ENCODE peak calls at places on chromosomes 16 and 17, in seven cellular contexts. K, R, X, H, F, O and Y are unnamed samples.

GRCh38 chr16:49484454-49484853 is 110.8 kb downstream of the C16orf78 start:
- DNase-seq in H (no peak), K (peak; percentile 75), O (peak; percentile 81), X (no peak), F (peak; percentile 83), R (peak; percentile 2), Y (no peak)

GRCh38 chr16:75263963-75264445 is 12.6 kb upstream of the BCAR1 start:
- DNase-seq in H (peak; percentile 51), X (no peak), R (peak; percentile 49), F (peak; percentile 72), O (no peak), K (no peak), Y (peak; percentile 56)

GRCh38 chr16:86044881-86045600 is 146.1 kb downstream of the IRF8 start:
- DNase-seq in X (peak; percentile 19), R (no peak), O (no peak), K (no peak), F (peak; percentile 54), H (no peak), Y (no peak)

GRCh38 chr17:11493947-11494346 is 104.3 kb upstream of the DNAH9 start:
- DNase-seq in H (no peak), R (no peak), X (no peak), F (no peak), K (no peak), O (no peak), Y (no peak)

GRCh38 chr16:11259288-11259621 is 3.3 kb upstream of the SOCS1 start:
- DNase-seq in H (no peak), K (no peak), O (no peak), F (no peak), R (no peak), X (no peak), Y (no peak)

GRCh38 chr16:142405-142804 is 3.9 kb upstream of the NPRL3 start:
- DNase-seq in R (no peak), X (no peak), H (no peak), K (no peak), F (no peak), O (no peak), Y (no peak)

GRCh38 chr16:11914759-11915643 is 755 bp downstream of the GSPT1 start:
- DNase-seq in K (peak; percentile 69), R (peak; percentile 42), O (peak; percentile 36), H (peak; percentile 46), X (peak; percentile 21), F (peak; percentile 44), Y (no peak)

GRCh38 chr17:59149051-59149450 is 5.9 kb downstream of the SKA2 start:
- DNase-seq in R (peak; percentile 80), K (no peak), H (peak; percentile 23), O (no peak), F (no peak), X (no peak), Y (no peak)

GRCh38 chr17:69812240-69812837 is 262.7 kb upstream of the KCNJ16 start:
- DNase-seq in R (no peak), K (no peak), X (no peak), H (no peak), F (no peak), O (no peak), Y (no peak)

GRCh38 chr17:19702231-19702641 is 14.1 kb downstream of the SLC47A2 start:
- DNase-seq in O (no peak), F (no peak), H (no peak), X (no peak), K (no peak), R (no peak), Y (no peak)

GRCh38 chr17:57395721-57396321 is 139.5 kb downstream of the MSI2 start:
- DNase-seq in O (no peak), R (no peak), H (no peak), X (no peak), K (no peak), F (no peak), Y (no peak)

GRCh38 chr17:47267354-47267828 is 13.8 kb downstream of the ITGB3 start:
- DNase-seq in O (peak; percentile 8), K (no peak), F (no peak), H (peak; percentile 51), X (no peak), R (peak; percentile 99), Y (peak; percentile 90)

GRCh38 chr17:50603340-50603739 is 31.3 kb upstream of the ABCC3 start:
- DNase-seq in R (no peak), O (no peak), K (no peak), F (no peak), X (no peak), H (no peak), Y (no peak)